ENCODE peak calls at places on chromosomes 13 and 19, in six cellular contexts. O is neuronal stem cell, R is IMR-90, T is H9, C is H1, N is trophoblast cell. G is an unnamed sample.

GRCh38 chr13:97322740-97323342 is 100.7 kb downstream of the MBNL2 start:
- DNase-seq in R (peak), C (no peak), O (no peak), N (no peak), T (no peak), G (no peak)

GRCh38 chr19:5775668-5776309 is 8.8 kb downstream of the PRR22 start:
- DNase-seq in R (peak), O (no peak), C (no peak), N (peak), T (no peak), G (no peak)

GRCh38 chr13:75870397-75870801 is 234.3 kb downstream of the LMO7 start:
- DNase-seq in T (no peak), N (peak), O (peak), R (peak), C (no peak), G (peak)

GRCh38 chr19:47545061-47545948 is 27.6 kb downstream of the ZNF541 start:
- DNase-seq in N (no peak), C (no peak), O (no peak), T (peak), R (no peak), G (no peak)

GRCh38 chr19:7063764-7064418 is 5.4 kb upstream of the MBD3L3 start:
- DNase-seq in T (no peak), O (no peak), R (no peak), N (no peak), C (no peak), G (no peak)

GRCh38 chr19:15466851-15467733 is 2.7 kb upstream of the RASAL3 start:
- DNase-seq in R (peak), O (no peak), T (no peak), N (no peak), C (no peak), G (peak)

GRCh38 chr13:80048802-80049201 is 292.1 kb downstream of the SPRY2 start:
- DNase-seq in C (peak), T (peak), R (peak), N (peak), O (no peak), G (peak)

GRCh38 chr13:25196971-25197370 is 24.9 kb upstream of the AMER2 start:
- DNase-seq in N (no peak), T (no peak), C (no peak), O (no peak), R (no peak), G (no peak)

GRCh38 chr19:39297931-39298634 is 1.9 kb downstream of the IFNL1 start:
- DNase-seq in O (no peak), C (no peak), N (no peak), R (no peak), T (no peak), G (no peak)

GRCh38 chr19:43330726-43331434 is 22.6 kb upstream of the CD177 start:
- DNase-seq in C (no peak), T (no peak), N (no peak), R (no peak), O (no peak), G (no peak)

GRCh38 chr19:31676271-31677004 is 327.2 kb upstream of the TSHZ3 start:
- DNase-seq in R (no peak), O (no peak), C (peak), N (no peak), T (peak), G (peak)

GRCh38 chr19:38478273-38478971 is 44.9 kb downstream of the RYR1 start:
- DNase-seq in C (no peak), N (no peak), R (no peak), O (no peak), T (peak), G (peak)

GRCh38 chr13:106498571-106498970 is 36.9 kb downstream of the EFNB2 start:
- DNase-seq in N (no peak), R (no peak), C (no peak), O (no peak), T (no peak), G (no peak)

GRCh38 chr19:16660763-16661479 is at the start of gene TMEM38A:
- DNase-seq in T (peak), N (no peak), O (peak), R (no peak), C (no peak), G (peak)

GRCh38 chr13:46113596-46113995 is 8.8 kb upstream of the CPB2 start:
- DNase-seq in C (no peak), N (no peak), O (no peak), R (no peak), T (no peak), G (peak)

GRCh38 chr13:28530729-28531194 is 35.8 kb upstream of the FLT1 start:
- DNase-seq in R (no peak), C (no peak), O (no peak), T (peak), N (no peak), G (peak)

GRCh38 chr19:49932731-49933131 is 3.4 kb upstream of the NUP62 start:
- DNase-seq in T (no peak), C (no peak), O (no peak), R (no peak), N (no peak), G (no peak)

GRCh38 chr19:49573009-49573408 is 7.3 kb downstream of the NOSIP start:
- DNase-seq in R (no peak), C (no peak), O (no peak), T (no peak), N (no peak), G (no peak)

GRCh38 chr19:29576761-29577661 is 29.1 kb upstream of the POP4 start:
- DNase-seq in N (no peak), T (peak), C (no peak), O (no peak), R (peak), G (no peak)

GRCh38 chr13:39952244-39953233 is 297.1 kb downstream of the COG6 start:
- DNase-seq in O (no peak), C (no peak), T (no peak), N (no peak), R (peak), G (peak)

GRCh38 chr19:35155441-35155840 is 906 bp downstream of the FXYD5 start:
- DNase-seq in C (no peak), N (no peak), R (no peak), T (no peak), O (no peak), G (no peak)

GRCh38 chr19:17779281-17779930 is 15.5 kb upstream of the B3GNT3 start:
- DNase-seq in O (peak), N (no peak), R (peak), T (peak), C (peak), G (peak)

GRCh38 chr13:26221399-26221720 is 754 bp downstream of the RNF6 start:
- DNase-seq in T (no peak), N (no peak), C (no peak), O (no peak), R (no peak), G (no peak)

GRCh38 chr19:35061583-35062373 is 20.3 kb downstream of the HPN start:
- DNase-seq in T (no peak), N (no peak), O (no peak), R (peak), C (no peak), G (no peak)

GRCh38 chr13:31587696-31588266 is 151.5 kb upstream of the RXFP2 start:
- DNase-seq in R (no peak), O (no peak), C (no peak), T (no peak), N (no peak), G (no peak)

GRCh38 chr13:113562866-113563265 is 21.7 kb upstream of the TFDP1 start:
- DNase-seq in T (no peak), C (no peak), R (no peak), O (no peak), N (no peak), G (no peak)

GRCh38 chr13:80334582-80335260 is 6.2 kb downstream of the SPRY2 start:
- DNase-seq in O (no peak), R (peak), C (no peak), N (no peak), T (no peak), G (peak)

DNA sequence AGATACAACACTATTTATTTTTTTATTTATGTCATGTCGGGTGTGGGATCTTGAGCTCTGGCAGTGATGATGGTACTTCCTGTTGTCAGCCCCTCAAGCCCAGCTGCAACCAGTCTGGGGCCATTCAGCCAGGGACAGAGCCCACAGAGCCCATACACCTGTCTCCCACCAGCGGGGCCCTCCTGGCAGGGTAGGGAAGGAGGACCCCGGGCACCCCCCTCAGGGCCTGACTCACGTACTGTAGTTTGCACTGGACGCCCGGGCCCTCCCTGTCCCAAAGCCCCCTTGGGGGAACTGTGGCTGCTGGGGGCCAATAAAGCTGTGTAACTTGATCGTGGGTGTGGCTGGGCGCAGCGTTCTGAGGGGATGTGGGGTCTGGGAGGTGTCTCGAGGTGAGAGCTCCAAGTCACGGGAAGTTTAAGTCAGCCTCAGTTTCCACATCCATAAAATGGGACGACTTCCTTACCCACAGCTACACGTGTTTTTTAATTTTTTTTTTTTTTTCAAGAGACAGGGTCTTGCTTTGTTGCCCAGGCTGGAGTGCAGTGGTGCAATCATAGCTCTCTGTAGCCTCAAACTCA is 9.5 kb downstream of the ATG4D start:
- DNase-seq in O (no peak), R (no peak), C (no peak), T (no peak), N (no peak), G (no peak)
- H3K14ac ChIP-seq in O (no peak), R (no peak), C (no peak), T (no peak), N (no peak), G (no peak)

DNA sequence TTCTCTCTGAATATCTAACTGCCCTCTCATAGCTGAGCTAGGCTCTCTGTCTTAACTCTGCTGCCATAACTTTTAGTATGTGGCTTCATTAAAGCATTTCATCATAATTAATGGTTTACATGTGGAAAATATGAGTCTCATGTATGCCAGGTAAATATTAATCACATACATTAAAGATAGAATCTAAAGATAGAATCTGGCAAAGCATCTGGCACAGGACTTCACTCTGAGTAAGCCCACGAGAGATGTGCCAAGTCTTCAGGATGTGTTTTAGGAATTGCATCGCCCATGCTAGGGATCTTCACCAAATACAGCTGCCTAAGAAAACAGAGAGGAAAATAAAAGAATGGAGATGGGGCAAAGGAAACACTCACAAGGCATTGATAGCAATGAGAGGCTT is 285.8 kb downstream of the DIAPH3 start:
- DNase-seq in R (peak), N (no peak), O (no peak), T (no peak), C (no peak), G (no peak)
- H3K9ac ChIP-seq in R (no peak), N (no peak), O (no peak), T (no peak), C (no peak), G (no peak)

GRCh38 chr19:53506728-53507127 is 31.2 kb upstream of the ZNF331 start:
- DNase-seq in O (no peak), C (no peak), N (no peak), R (no peak), T (no peak), G (no peak)
- H3K18ac ChIP-seq in O (no peak), C (no peak), N (no peak), R (no peak), T (no peak), G (no peak)

DNA sequence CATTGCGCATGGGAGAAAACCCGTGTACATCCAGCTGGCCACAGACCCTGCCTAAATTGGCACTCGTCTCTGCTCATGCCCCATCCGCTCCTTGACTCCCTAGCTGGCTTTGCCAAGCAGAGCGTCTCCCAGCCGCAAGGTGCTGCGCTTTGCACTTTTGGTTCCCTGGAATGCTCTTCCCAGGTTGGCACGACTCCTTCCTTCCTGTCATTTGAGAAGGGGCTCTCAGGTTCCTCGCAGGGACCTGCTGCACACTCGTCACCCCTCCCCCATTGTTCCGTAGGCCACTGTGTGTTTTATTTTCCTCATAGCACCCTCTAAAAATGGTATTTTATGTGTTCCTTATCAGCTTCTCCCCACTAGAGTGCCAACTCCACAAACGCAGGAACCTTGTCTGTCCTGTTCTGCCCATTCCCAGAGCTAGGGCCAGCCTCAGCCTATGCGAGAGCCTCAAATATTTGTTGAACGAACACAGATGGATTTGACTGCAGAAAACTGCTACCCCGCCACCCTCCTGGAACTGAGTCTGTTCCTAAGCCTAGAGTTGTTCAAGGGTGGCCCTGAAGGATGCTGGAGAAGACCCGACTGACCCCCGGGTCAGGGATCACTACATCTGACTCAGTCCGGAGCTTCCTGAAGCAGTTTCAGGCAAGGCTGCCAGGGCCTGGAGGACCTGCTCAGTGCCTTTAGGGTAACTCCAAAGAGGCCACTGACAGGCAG is 8.4 kb upstream of the CEBPA start:
- DNase-seq in C (no peak), T (no peak), O (no peak), N (no peak), R (no peak), G (no peak)
- H3K14ac ChIP-seq in C (no peak), T (no peak), O (peak), N (no peak), R (no peak), G (no peak)

DNA sequence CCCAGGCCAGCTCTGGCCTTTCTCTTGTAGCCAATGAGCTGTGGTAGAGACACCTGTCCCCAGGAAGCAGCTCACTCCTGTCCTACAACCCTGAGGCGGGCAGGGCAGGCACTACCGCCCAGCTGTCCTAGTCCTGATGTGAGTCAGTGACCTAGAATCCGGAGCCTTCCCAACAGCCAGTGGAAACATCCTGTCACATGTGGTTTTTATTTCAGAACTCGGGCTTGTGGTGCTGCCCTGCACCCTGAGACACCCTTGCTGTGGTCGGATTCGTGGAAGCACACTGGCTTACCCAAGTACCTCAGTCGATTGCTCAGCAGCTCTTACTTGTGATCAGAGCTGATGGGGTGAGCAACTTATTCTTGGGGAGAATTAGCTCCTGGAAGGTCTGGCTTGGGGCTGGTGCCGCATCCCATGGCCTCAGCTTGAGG is 83.6 kb upstream of the ARHGEF7 start:
- DNase-seq in O (no peak), N (peak), T (no peak), C (no peak), R (peak), G (peak)
- H3K9ac ChIP-seq in O (no peak), N (no peak), T (no peak), C (no peak), R (no peak), G (peak)

GRCh38 chr19:55659822-55660221 is 5.0 kb downstream of the U2AF2 start:
- DNase-seq in N (no peak), C (no peak), R (no peak), O (no peak), T (no peak), G (no peak)
- H3K18ac ChIP-seq in N (no peak), C (no peak), R (no peak), O (no peak), T (no peak), G (no peak)

GRCh38 chr13:63337921-63338320 is 1922.3 kb upstream of the PCDH20 start:
- DNase-seq in R (no peak), C (no peak), T (no peak), N (no peak), O (no peak), G (no peak)

GRCh38 chr13:63336549-63336948 is 1920.9 kb upstream of the PCDH20 start:
- DNase-seq in R (no peak), T (no peak), O (no peak), N (no peak), C (no peak), G (no peak)

GRCh38 chr13:63337041-63337440 is 1921.4 kb upstream of the PCDH20 start:
- DNase-seq in C (no peak), R (no peak), O (no peak), N (no peak), T (no peak), G (no peak)
- H3K14ac ChIP-seq in C (no peak), R (no peak), O (no peak), N (no peak), T (no peak), G (no peak)

GRCh38 chr19:2329528-2329927 is 1.0 kb downstream of the SPPL2B start:
- DNase-seq in O (peak), T (no peak), R (no peak), C (no peak), N (no peak), G (no peak)
- H3K9ac ChIP-seq in O (peak), T (peak), R (peak), C (peak), N (no peak), G (peak)

GRCh38 chr13:60242231-60242630 is 78.5 kb upstream of the DIAPH3 start:
- DNase-seq in T (no peak), C (no peak), R (no peak), O (no peak), N (no peak), G (no peak)
- H3K18ac ChIP-seq in T (no peak), C (no peak), R (no peak), O (no peak), N (no peak), G (no peak)

GRCh38 chr13:77696006-77696862 is 1.3 kb upstream of the SLAIN1 start:
- DNase-seq in O (peak), C (no peak), N (peak), T (no peak), R (no peak), G (no peak)

GRCh38 chr13:77693449-77693940 is 4.0 kb upstream of the SLAIN1 start:
- DNase-seq in O (no peak), R (no peak), N (no peak), C (no peak), T (no peak), G (no peak)

GRCh38 chr13:77691871-77692270 is 5.6 kb upstream of the SLAIN1 start:
- DNase-seq in C (no peak), T (no peak), N (no peak), R (no peak), O (no peak), G (no peak)

GRCh38 chr13:77696863-77697207 is 652 bp upstream of the SLAIN1 start:
- DNase-seq in R (no peak), N (no peak), C (no peak), O (no peak), T (no peak), G (no peak)

DNA sequence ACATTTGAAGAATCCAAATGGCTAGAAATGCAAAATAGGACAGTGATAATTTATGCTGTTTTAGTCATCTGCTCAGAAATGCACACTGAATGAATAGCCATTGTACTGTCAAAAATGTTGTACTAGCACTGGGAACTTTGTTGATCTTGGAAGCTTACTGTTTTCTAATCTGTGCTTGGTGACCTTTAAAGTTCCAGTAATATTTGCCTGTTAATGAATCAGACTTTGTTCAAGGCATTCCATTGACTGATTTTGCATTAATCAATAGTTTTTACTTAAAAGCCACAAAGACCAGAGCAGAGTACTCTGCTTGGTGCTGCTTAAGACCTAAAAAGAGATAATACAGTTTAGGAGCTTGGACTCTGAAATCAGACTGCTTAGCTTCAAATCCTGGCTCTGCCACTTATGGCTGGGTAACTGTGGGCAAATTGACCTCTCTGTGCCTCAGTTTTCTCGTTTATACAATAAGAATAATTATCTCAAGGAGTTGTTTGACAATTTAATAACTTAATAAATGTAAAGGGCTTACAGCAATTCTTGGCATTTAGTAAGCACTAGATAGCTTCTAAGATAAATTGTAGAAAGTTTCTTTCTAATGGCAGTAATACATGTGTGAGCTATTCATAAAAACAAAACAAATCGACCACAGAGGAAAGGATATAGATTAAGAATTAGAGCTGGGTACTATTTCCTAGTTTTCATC is 4.6 kb upstream of the SLAIN1 start:
- DNase-seq in N (no peak), R (no peak), O (no peak), T (no peak), C (no peak), G (no peak)
- H3K14ac ChIP-seq in N (no peak), R (no peak), O (no peak), T (no peak), C (no peak), G (no peak)

G was measured in mesenchymal stem cell.